ENCODE peak calls at places on chromosome 5, in five cellular contexts. T, P, Q, G and U are unnamed samples.

GRCh38 chr5:150593593-150593992 is 46.9 kb upstream of the SYNPO start:
- DNase-seq in Q (no peak), G (no peak), P (peak), T (no peak), U (no peak)

GRCh38 chr5:1545798-1546355 is 22.1 kb upstream of the LPCAT1 start:
- DNase-seq in Q (no peak), T (no peak), G (no peak), P (peak), U (peak)

GRCh38 chr5:140221697-140222223 is 46.8 kb downstream of the CYSTM1 start:
- DNase-seq in P (no peak), T (no peak), G (no peak), Q (no peak), U (no peak)

GRCh38 chr5:55691265-55692105 is 20.6 kb downstream of the SLC38A9 start:
- DNase-seq in Q (no peak), G (no peak), T (no peak), P (no peak), U (no peak)

GRCh38 chr5:174724484-174725260 is at the start of gene MSX2:
- DNase-seq in G (peak), P (peak), Q (no peak), T (peak), U (peak)

GRCh38 chr5:68187268-68188055 is 28.1 kb upstream of the PIK3R1 start:
- DNase-seq in G (peak), T (no peak), Q (no peak), P (no peak), U (no peak)

GRCh38 chr5:174303437-174304045 is 258.0 kb downstream of the NSG2 start:
- DNase-seq in Q (no peak), G (no peak), P (no peak), T (no peak), U (no peak)

GRCh38 chr5:128402506-128402905 is 135.5 kb downstream of the FBN2 start:
- DNase-seq in T (no peak), G (no peak), P (no peak), Q (no peak), U (no peak)

GRCh38 chr5:56480305-56481146 is 247.4 kb upstream of the ANKRD55 start:
- DNase-seq in G (peak), P (peak), Q (peak), T (no peak), U (peak)

GRCh38 chr5:88536146-88536545 is 267.5 kb upstream of the TMEM161B start:
- DNase-seq in P (no peak), Q (no peak), G (no peak), T (no peak), U (no peak)

GRCh38 chr5:126919566-126919965 is 110.8 kb downstream of the MARCHF3 start:
- DNase-seq in P (no peak), Q (no peak), T (no peak), G (no peak), U (no peak)

GRCh38 chr5:120544043-120544442 is 79.9 kb downstream of the PRR16 start:
- DNase-seq in T (no peak), G (no peak), P (no peak), Q (no peak), U (no peak)

GRCh38 chr5:135367070-135367469 is 32.0 kb downstream of the MACROH2A1 start:
- DNase-seq in Q (no peak), T (no peak), G (no peak), P (no peak), U (no peak)

GRCh38 chr5:115840825-115841224 is 540 bp downstream of the ATG12 start:
- DNase-seq in Q (no peak), T (no peak), P (no peak), G (no peak), U (no peak)

GRCh38 chr5:20231040-20231439 is 243.0 kb upstream of the CDH18 start:
- DNase-seq in Q (no peak), T (no peak), P (no peak), G (no peak), U (no peak)

GRCh38 chr5:125064610-125065009 is 318.2 kb upstream of the ZNF608 start:
- DNase-seq in P (no peak), G (no peak), T (no peak), Q (no peak), U (no peak)

GRCh38 chr5:37005946-37006540 is 129.5 kb downstream of the NIPBL start:
- DNase-seq in T (no peak), Q (no peak), P (no peak), G (no peak), U (no peak)

GRCh38 chr5:125189451-125190051 is 443.1 kb upstream of the ZNF608 start:
- DNase-seq in Q (no peak), G (no peak), P (no peak), T (no peak), U (no peak)

GRCh38 chr5:14958196-14958595 is 86.6 kb upstream of the ANKH start:
- DNase-seq in P (no peak), T (no peak), Q (no peak), G (no peak), U (no peak)

GRCh38 chr5:146848133-146848532 is 30.4 kb downstream of the PPP2R2B start:
- DNase-seq in Q (no peak), T (no peak), G (no peak), P (no peak), U (no peak)

GRCh38 chr5:77724934-77725333 is 51.2 kb downstream of the TBCA start:
- DNase-seq in Q (no peak), T (no peak), P (no peak), G (no peak), U (no peak)

GRCh38 chr5:137735531-137736284 is at the start of gene KLHL3:
- DNase-seq in P (no peak), T (no peak), Q (peak), G (peak), U (peak)

GRCh38 chr5:115179068-115179958 is 9.6 kb upstream of the TRIM36 start:
- DNase-seq in Q (no peak), G (peak), P (no peak), T (no peak), U (no peak)

GRCh38 chr5:168468836-168469235 is 17.4 kb upstream of the RARS1 start:
- DNase-seq in Q (no peak), G (no peak), T (no peak), P (no peak), U (no peak)

GRCh38 chr5:107431998-107432397 is 238.7 kb downstream of the EFNA5 start:
- DNase-seq in P (no peak), T (no peak), G (no peak), Q (no peak), U (no peak)

GRCh38 chr5:17203329-17204132 is 13.9 kb upstream of the BASP1 start:
- DNase-seq in Q (no peak), T (no peak), G (no peak), P (no peak), U (no peak)

GRCh38 chr5:172637740-172638139 is 3.3 kb upstream of the NEURL1B start:
- DNase-seq in Q (no peak), T (peak), G (no peak), P (peak), U (peak)

GRCh38 chr5:178338126-178338749 is 105.6 kb upstream of the PHYKPL start:
- DNase-seq in G (no peak), Q (no peak), P (peak), T (peak), U (peak)